ENCODE peak calls at places on chromosomes 4 and X, in six cellular contexts. V is neural progenitor cell, D is stomach, Z is transverse colon, Y is H9, M is heart left ventricle. H is an unnamed sample.

GRCh38 chrX:25131055-25131454 is 115.3 kb upstream of the ARX start:
- DNase-seq in V (no peak), D (no peak), Z (no peak), Y (no peak), M (no peak), H (no peak)

GRCh38 chr4:73944061-73944875 is 37.6 kb downstream of the PF4 start:
- DNase-seq in V (peak; percentile 62), D (peak; percentile 35), Z (peak; percentile 30), Y (peak; percentile 47), M (peak; percentile 28), H (no peak)

GRCh38 chr4:101355246-101355645 is 7.9 kb upstream of the PPP3CA start:
- DNase-seq in V (no peak), D (no peak), Z (no peak), Y (no peak), M (no peak), H (no peak)

GRCh38 chr4:134174271-134174670 is 27.3 kb downstream of the PABPC4L start:
- DNase-seq in V (no peak), D (no peak), Z (no peak), Y (no peak), M (no peak), H (no peak)

GRCh38 chr4:37794046-37794445 is 32.4 kb upstream of the PGM2 start:
- DNase-seq in V (no peak), D (no peak), Z (no peak), Y (no peak), M (peak; percentile 38), H (no peak)

GRCh38 chrX:53282313-53282712 is 929 bp upstream of the IQSEC2 start:
- DNase-seq in V (peak; percentile 42), D (no peak), Z (no peak), Y (no peak), M (peak; percentile 43), H (no peak)

GRCh38 chr4:40675166-40675565 is 45.5 kb upstream of the RBM47 start:
- DNase-seq in V (no peak), D (no peak), Z (no peak), Y (no peak), M (no peak), H (no peak)

GRCh38 chrX:15436220-15436619 is 52.0 kb upstream of the VEGFD start:
- DNase-seq in V (no peak), D (no peak), Z (no peak), Y (no peak), M (no peak), H (peak; percentile 27)

GRCh38 chr4:30720656-30721352 is 635 bp downstream of the PCDH7 start:
- DNase-seq in V (peak; percentile 66), D (no peak), Z (peak; percentile 12), Y (peak; percentile 59), M (peak; percentile 46), H (no peak)

GRCh38 chr4:52059372-52059771 is 8.3 kb downstream of the SPATA18 start:
- DNase-seq in V (no peak), D (peak; percentile 34), Z (peak; percentile 23), Y (no peak), M (no peak), H (peak; percentile 23)

GRCh38 chrX:25022499-25023325 is 6.9 kb upstream of the ARX start:
- DNase-seq in V (peak; percentile 69), D (no peak), Z (no peak), Y (no peak), M (no peak), H (no peak)

DNA sequence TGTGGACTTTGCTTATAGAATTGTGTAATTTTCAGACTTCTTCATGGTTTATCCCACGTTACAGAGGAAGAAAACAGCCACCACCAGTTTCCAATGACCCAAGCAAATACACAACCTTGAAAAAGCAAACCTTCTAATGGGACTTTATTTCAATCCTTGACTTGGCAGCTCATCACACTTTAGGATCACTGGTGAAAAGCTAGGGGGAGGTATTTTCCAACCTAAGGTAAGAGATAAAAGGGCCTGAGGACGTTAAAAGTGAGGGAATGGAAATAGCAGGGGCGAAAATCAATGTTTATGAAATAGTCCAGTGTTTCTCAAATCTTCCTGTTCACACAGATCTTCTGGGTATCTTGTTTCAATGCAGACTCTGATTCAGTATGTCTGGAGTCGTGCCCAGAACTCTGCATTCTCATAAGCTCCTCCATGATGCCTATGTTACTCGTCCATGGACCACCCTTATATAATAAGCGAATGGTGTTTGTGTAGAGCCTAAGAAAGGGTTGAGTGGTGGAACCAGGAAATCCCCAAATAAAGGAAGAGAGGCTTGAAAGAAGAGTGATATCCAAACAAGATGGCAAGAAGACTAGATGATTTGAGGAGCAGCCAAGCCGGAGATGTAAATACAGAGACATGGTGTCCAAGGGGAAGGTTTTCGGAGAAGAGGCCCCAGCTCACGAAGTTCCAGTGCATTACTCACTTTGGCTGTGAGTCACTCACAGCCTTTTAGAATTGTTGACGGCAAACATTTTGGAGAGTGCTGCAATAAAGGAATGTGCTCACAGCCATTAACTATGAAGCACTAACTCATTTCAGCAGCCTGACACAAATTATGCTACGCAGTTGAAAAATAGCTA is 215.6 kb upstream of the PPARGC1A start:
- DNase-seq in V (no peak), D (no peak), Z (no peak), Y (no peak), M (no peak), H (peak; percentile 80)
- TF ChIP-seq CTCF in V (no peak), D (no peak), Z (no peak), Y (no peak), M (no peak), H (no peak)

GRCh38 chrX:68659385-68659784 is 11.9 kb downstream of the STARD8 start:
- DNase-seq in V (no peak), D (no peak), Z (no peak), Y (no peak), M (no peak), H (no peak)
- TF ChIP-seq CTCF in V (no peak), D (no peak), Z (no peak), Y (no peak), M (no peak), H (no peak)

GRCh38 chr4:113555868-113556267 is 205.7 kb downstream of the CAMK2D start:
- DNase-seq in V (no peak), D (no peak), Z (no peak), Y (no peak), M (peak; percentile 68), H (no peak)
- TF ChIP-seq CTCF in V (no peak), D (no peak), Z (no peak), Y (no peak), M (no peak), H (no peak)

DNA sequence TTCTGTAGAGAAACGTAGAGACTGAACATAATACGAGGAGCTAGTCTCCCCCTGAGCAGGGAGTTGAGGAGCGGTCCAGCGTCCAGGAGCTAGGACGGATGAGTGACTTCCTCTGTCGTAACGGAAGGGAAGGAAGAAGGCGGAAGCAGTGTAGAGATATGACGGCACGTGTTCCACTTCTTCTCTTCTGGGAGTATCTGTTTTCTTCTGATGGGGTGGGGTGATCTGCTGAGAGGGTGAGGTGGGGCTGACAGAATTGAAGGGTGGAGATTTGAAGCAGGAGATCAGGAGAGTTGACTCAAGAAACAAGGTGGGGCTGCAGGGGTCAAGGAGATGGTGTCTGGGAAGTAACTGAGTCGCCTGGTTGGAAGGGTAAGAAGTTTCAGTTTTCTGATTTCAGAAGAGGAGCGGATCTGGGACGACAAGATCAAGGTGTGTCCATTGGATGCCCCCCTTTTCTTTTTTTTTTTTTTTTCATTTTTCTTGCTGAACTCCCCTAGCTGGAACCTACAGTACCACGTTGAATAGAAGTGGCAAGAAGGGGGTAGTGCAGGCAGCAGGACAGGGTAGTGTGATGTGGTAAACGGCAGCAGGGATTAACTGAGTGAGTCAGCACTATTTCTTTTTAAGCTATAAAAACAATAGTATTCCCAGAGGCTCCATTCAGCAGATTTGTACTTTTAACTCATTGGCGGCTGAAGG is 50.7 kb upstream of the SETD7 start:
- DNase-seq in V (no peak), D (no peak), Z (no peak), Y (no peak), M (no peak), H (no peak)
- TF ChIP-seq CTCF in V (no peak), D (no peak), Z (no peak), Y (peak; percentile 19), M (no peak), H (peak; percentile 27)

GRCh38 chrX:55488559-55489314 is 911 bp downstream of the USP51 start:
- DNase-seq in V (peak; percentile 62), D (peak; percentile 62), Z (peak; percentile 60), Y (peak; percentile 70), M (peak; percentile 66), H (no peak)
- TF ChIP-seq CTCF in V (no peak), D (no peak), Z (no peak), Y (no peak), M (peak; percentile 18), H (no peak)

DNA sequence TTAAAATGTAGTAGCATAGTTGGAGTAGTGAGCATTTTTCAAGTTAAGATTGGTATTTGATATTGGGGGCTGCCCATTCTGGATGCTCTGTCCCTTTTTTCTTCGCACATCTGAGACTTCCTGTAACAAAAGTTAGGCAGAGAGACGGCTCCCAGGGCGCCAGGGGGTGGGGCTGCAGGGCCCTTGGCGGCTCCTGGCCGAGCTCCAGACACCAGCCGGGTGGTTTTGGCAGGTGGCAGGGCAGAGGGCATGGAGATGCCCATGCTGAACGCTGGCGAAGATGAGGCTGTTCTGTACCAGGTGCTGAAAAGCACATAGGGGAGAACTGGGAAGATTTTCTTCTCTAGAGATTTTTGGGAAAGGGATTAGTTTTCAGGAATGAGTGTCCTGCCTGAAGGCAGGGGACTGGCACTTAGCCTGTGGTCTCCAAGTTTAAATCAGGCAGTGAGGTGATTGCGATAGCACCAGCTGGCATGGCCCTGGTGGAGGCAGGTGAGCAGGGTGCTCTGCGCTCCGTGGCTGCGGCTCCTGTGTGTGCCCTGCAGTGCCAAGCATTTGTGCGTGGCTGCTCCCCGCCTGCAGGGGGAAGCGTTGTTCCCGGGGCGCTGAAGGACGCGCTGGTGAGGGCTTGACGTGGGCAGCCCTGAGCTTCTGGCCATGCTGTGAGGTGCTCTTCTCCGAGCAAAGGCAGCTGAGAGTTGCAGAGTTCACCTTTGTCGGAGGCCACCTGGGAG is 23.6 kb upstream of the HGFAC start:
- DNase-seq in V (no peak), D (no peak), Z (no peak), Y (no peak), M (no peak), H (no peak)
- TF ChIP-seq CTCF in V (peak; percentile 18), D (no peak), Z (no peak), Y (peak; percentile 61), M (no peak), H (peak; percentile 13)

GRCh38 chrX:1265061-1265460 is 3.6 kb upstream of the CSF2RA start:
- DNase-seq in V (no peak), D (no peak), Z (no peak), Y (no peak), M (no peak), H (no peak)
- TF ChIP-seq CTCF in V (no peak), D (no peak), Z (no peak), Y (no peak), M (no peak), H (no peak)

H was measured in AG09309.